ENCODE peak calls at places on chromosomes 13 and 19, in five cellular contexts. One of them, this sample, is unnamed.

GRCh38 chr19:21314676-21315075 is 14.5 kb downstream of the ZNF708 start:
- DNase-seq in lower leg skin: no peak
- DNase-seq in NB4: peak; percentile 12
- DNase-seq in stomach: no peak
- DNase-seq in fibroblast of pulmonary artery: peak; percentile 43
- DNase-seq in this sample: no peak

GRCh38 chr13:43031881-43032280 is 8.5 kb downstream of the DNAJC15 start:
- DNase-seq in lower leg skin: no peak
- DNase-seq in NB4: peak; percentile 56
- DNase-seq in stomach: no peak
- DNase-seq in fibroblast of pulmonary artery: peak; percentile 39
- DNase-seq in this sample: no peak

GRCh38 chr13:73096173-73097117 is 37.6 kb downstream of the KLF5 start:
- DNase-seq in lower leg skin: no peak
- DNase-seq in NB4: no peak
- DNase-seq in stomach: no peak
- DNase-seq in fibroblast of pulmonary artery: no peak
- DNase-seq in this sample: no peak

GRCh38 chr13:32229443-32229842 is 85.7 kb downstream of the ZAR1L start:
- DNase-seq in lower leg skin: no peak
- DNase-seq in NB4: no peak
- DNase-seq in stomach: no peak
- DNase-seq in fibroblast of pulmonary artery: no peak
- DNase-seq in this sample: no peak

GRCh38 chr19:21141787-21142464 is at the start of gene ZNF431:
- DNase-seq in lower leg skin: peak; percentile 98
- DNase-seq in NB4: peak; percentile 97
- DNase-seq in stomach: peak; percentile 91
- DNase-seq in fibroblast of pulmonary artery: peak; percentile 94
- DNase-seq in this sample: peak; percentile 96

GRCh38 chr13:81686877-81687276 is 1346.0 kb upstream of the SPRY2 start:
- DNase-seq in lower leg skin: no peak
- DNase-seq in NB4: no peak
- DNase-seq in stomach: no peak
- DNase-seq in fibroblast of pulmonary artery: peak; percentile 0
- DNase-seq in this sample: no peak

GRCh38 chr13:93265800-93266199 is 39.2 kb downstream of the GPC6 start:
- DNase-seq in lower leg skin: no peak
- DNase-seq in NB4: no peak
- DNase-seq in stomach: no peak
- DNase-seq in fibroblast of pulmonary artery: no peak
- DNase-seq in this sample: no peak

GRCh38 chr19:16876904-16877361 is 11.9 kb upstream of the F2RL3 start:
- DNase-seq in lower leg skin: no peak
- DNase-seq in NB4: peak; percentile 69
- DNase-seq in stomach: no peak
- DNase-seq in fibroblast of pulmonary artery: no peak
- DNase-seq in this sample: no peak

GRCh38 chr13:77737583-77738200 is 40.2 kb downstream of the SLAIN1 start:
- DNase-seq in lower leg skin: no peak
- DNase-seq in NB4: no peak
- DNase-seq in stomach: no peak
- DNase-seq in fibroblast of pulmonary artery: no peak
- DNase-seq in this sample: no peak

GRCh38 chr19:31100945-31101344 is 248.3 kb downstream of the TSHZ3 start:
- DNase-seq in lower leg skin: no peak
- DNase-seq in NB4: no peak
- DNase-seq in stomach: no peak
- DNase-seq in fibroblast of pulmonary artery: no peak
- DNase-seq in this sample: no peak

GRCh38 chr19:44585371-44586141 is 27.8 kb upstream of the IGSF23 start:
- DNase-seq in lower leg skin: peak; percentile 32
- DNase-seq in NB4: peak; percentile 7
- DNase-seq in stomach: no peak
- DNase-seq in fibroblast of pulmonary artery: peak; percentile 61
- DNase-seq in this sample: no peak

GRCh38 chr13:50707533-50708096 is 135.9 kb downstream of the DLEU7 start:
- DNase-seq in lower leg skin: no peak
- DNase-seq in NB4: peak; percentile 36
- DNase-seq in stomach: no peak
- DNase-seq in fibroblast of pulmonary artery: no peak
- DNase-seq in this sample: no peak

GRCh38 chr13:31965361-31966066 is 66.1 kb upstream of the FRY start:
- DNase-seq in lower leg skin: no peak
- DNase-seq in NB4: no peak
- DNase-seq in stomach: no peak
- DNase-seq in fibroblast of pulmonary artery: peak; percentile 81
- DNase-seq in this sample: no peak

GRCh38 chr19:33194884-33195710 is 967 bp downstream of the LRP3 start:
- DNase-seq in lower leg skin: no peak
- DNase-seq in NB4: peak; percentile 49
- DNase-seq in stomach: peak; percentile 34
- DNase-seq in fibroblast of pulmonary artery: peak; percentile 53
- DNase-seq in this sample: no peak

GRCh38 chr13:74570046-74570445 is 435.8 kb upstream of the KLF12 start:
- DNase-seq in lower leg skin: no peak
- DNase-seq in NB4: no peak
- DNase-seq in stomach: no peak
- DNase-seq in fibroblast of pulmonary artery: no peak
- DNase-seq in this sample: no peak

GRCh38 chr19:42271045-42271419 is 2.0 kb downstream of the CIC start:
- DNase-seq in lower leg skin: no peak
- DNase-seq in NB4: no peak
- DNase-seq in stomach: no peak
- DNase-seq in fibroblast of pulmonary artery: no peak
- DNase-seq in this sample: no peak

GRCh38 chr19:18160792-18161690 is 8.1 kb downstream of the PIK3R2 start:
- DNase-seq in lower leg skin: peak; percentile 94
- DNase-seq in NB4: peak; percentile 69
- DNase-seq in stomach: peak; percentile 87
- DNase-seq in fibroblast of pulmonary artery: peak; percentile 57
- DNase-seq in this sample: no peak

GRCh38 chr13:51869921-51870320 is 8.2 kb downstream of the CCDC70 start:
- DNase-seq in lower leg skin: no peak
- DNase-seq in NB4: no peak
- DNase-seq in stomach: no peak
- DNase-seq in fibroblast of pulmonary artery: no peak
- DNase-seq in this sample: no peak

GRCh38 chr19:18865973-18866799 is 29.8 kb downstream of the CERS1 start:
- DNase-seq in lower leg skin: no peak
- DNase-seq in NB4: peak; percentile 68
- DNase-seq in stomach: peak; percentile 67
- DNase-seq in fibroblast of pulmonary artery: peak; percentile 54
- DNase-seq in this sample: no peak

GRCh38 chr19:41746593-41747227 is 8.6 kb upstream of the CEACAM6 start:
- DNase-seq in lower leg skin: peak; percentile 49
- DNase-seq in NB4: peak; percentile 64
- DNase-seq in stomach: peak; percentile 73
- DNase-seq in fibroblast of pulmonary artery: peak; percentile 60
- DNase-seq in this sample: no peak

GRCh38 chr13:33536639-33537425 is 251.3 kb upstream of the STARD13 start:
- DNase-seq in lower leg skin: no peak
- DNase-seq in NB4: no peak
- DNase-seq in stomach: no peak
- DNase-seq in fibroblast of pulmonary artery: no peak
- DNase-seq in this sample: no peak

GRCh38 chr19:2016041-2016807 is 710 bp upstream of the BTBD2 start:
- DNase-seq in lower leg skin: peak; percentile 93
- DNase-seq in NB4: peak; percentile 57
- DNase-seq in stomach: peak; percentile 69
- DNase-seq in fibroblast of pulmonary artery: peak; percentile 86
- DNase-seq in this sample: peak; percentile 80

GRCh38 chr19:38303517-38304351 is at the start of gene C19orf33:
- DNase-seq in lower leg skin: peak; percentile 92
- DNase-seq in NB4: no peak
- DNase-seq in stomach: peak; percentile 88
- DNase-seq in fibroblast of pulmonary artery: no peak
- DNase-seq in this sample: no peak

GRCh38 chr19:38306236-38306635 is 2.2 kb downstream of the C19orf33 start:
- DNase-seq in lower leg skin: no peak
- DNase-seq in NB4: no peak
- DNase-seq in stomach: no peak
- DNase-seq in fibroblast of pulmonary artery: no peak
- DNase-seq in this sample: no peak

GRCh38 chr19:38307076-38307475 is 3.0 kb downstream of the C19orf33 start:
- DNase-seq in lower leg skin: no peak
- DNase-seq in NB4: no peak
- DNase-seq in stomach: no peak
- DNase-seq in fibroblast of pulmonary artery: no peak
- DNase-seq in this sample: no peak

GRCh38 chr19:38304866-38305429 is 897 bp downstream of the C19orf33 start:
- DNase-seq in lower leg skin: no peak
- DNase-seq in NB4: no peak
- DNase-seq in stomach: peak; percentile 93
- DNase-seq in fibroblast of pulmonary artery: no peak
- DNase-seq in this sample: no peak

DNA sequence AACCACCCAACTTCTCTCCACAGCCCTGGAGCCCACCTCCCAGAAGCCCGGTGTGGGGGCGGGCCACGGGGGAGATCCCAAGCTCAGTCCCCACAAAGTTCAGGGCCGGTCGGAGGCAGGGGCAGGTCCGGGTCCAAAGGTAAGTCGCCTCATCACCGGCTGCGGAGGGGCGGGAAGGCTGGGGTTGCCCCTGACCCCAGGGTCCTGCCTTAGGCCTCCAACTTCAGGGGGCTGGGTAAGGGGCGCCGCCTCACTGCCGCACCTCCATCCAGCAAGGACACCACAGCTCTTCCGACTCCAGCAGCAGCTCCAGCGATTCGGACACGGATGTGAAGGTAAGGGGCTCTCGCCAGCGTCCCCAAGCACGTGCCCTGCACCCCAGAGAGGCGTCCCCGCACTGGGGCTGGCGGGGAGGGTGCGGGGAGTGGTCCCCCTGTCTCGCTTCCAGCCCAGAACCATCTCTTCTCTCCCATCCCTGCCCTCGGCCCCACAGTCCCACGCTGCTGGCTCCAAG is 358 bp downstream of the C19orf33 start:
- DNase-seq in lower leg skin: no peak
- DNase-seq in NB4: no peak
- DNase-seq in stomach: no peak
- DNase-seq in fibroblast of pulmonary artery: no peak
- DNase-seq in this sample: no peak
- H3K4me3 ChIP-seq in lower leg skin: no peak overlapping the region
- H3K4me3 ChIP-seq in NB4: no peak overlapping the region
- H3K4me3 ChIP-seq in stomach: peak overlapping the region; percentile 26
- H3K4me3 ChIP-seq in fibroblast of pulmonary artery: no peak overlapping the region
- H3K4me3 ChIP-seq in this sample: no peak overlapping the region

DNA sequence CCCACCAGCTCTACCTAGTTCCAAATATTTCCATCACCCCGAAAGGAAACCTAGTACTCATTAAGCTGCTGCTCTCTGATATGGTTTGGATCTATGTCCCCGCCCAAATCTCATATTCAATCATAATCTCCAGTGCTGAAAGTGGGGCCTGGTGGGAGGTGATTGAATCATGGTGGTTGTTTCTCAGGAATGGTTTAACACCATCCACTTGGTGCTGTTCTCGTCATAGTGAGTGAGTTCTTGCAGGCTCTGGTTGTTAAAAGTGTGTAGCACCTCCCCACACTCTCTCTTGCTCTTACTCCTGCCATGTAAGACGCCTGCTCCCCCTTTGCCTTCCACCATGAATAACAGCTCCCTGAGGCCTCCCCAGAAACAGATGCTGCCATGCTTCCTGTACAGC is 43.4 kb upstream of the MED4 start:
- DNase-seq in lower leg skin: no peak
- DNase-seq in NB4: no peak
- DNase-seq in stomach: no peak
- DNase-seq in fibroblast of pulmonary artery: no peak
- DNase-seq in this sample: no peak
- TF ChIP-seq CTCF in lower leg skin: no peak
- TF ChIP-seq CTCF in NB4: no peak
- TF ChIP-seq CTCF in stomach: no peak
- TF ChIP-seq CTCF in fibroblast of pulmonary artery: no peak
- TF ChIP-seq CTCF in this sample: no peak

DNA sequence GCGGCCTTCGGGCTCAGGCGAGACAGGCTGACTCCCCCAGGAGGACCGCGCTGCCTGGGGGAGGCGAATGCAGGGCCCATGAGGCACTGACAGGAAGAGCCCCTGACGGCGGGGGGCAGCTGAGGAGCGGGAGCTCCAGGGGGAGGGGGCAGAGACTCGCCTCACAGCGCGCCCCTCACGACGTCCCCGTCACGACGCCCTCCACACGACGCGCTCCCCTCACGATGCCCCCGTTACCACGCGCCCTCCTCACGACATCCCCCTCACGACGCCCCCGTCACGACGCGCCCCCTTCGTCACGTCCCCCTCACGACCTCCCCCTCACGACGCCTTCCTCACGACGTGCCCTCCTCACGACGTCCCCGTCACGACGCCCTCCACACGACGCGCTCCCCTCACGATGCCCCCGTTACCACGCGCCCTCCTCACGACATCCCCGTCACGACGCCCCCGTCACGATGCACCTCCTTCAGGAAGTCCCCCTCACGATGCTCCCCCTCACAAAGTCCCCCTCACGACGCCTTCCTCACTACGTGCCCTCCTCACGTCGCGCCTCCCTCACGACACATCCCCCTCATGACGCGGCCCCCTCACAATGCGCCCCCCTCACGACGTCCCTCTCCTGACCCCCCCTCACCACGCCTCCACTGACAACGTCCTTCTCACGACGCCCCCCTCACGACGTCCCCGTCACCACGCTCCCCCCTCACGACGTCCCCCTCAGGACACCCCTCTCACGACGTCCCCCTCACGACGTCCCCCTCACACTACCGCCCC is 99.6 kb downstream of the ING1 start:
- DNase-seq in lower leg skin: peak; percentile 62
- DNase-seq in NB4: no peak
- DNase-seq in stomach: no peak
- DNase-seq in fibroblast of pulmonary artery: no peak
- DNase-seq in this sample: no peak
- H3K4me3 ChIP-seq in lower leg skin: no peak overlapping the region
- H3K4me3 ChIP-seq in NB4: no peak overlapping the region
- H3K4me3 ChIP-seq in stomach: peak overlapping the region; percentile 30
- H3K4me3 ChIP-seq in fibroblast of pulmonary artery: peak overlapping the region; percentile 45
- H3K4me3 ChIP-seq in this sample: peak overlapping the region; percentile 37

GRCh38 chr13:100694722-100695644 is 20.4 kb upstream of the TMTC4 start:
- DNase-seq in lower leg skin: peak; percentile 62
- DNase-seq in NB4: peak; percentile 31
- DNase-seq in stomach: peak; percentile 53
- DNase-seq in fibroblast of pulmonary artery: peak; percentile 93
- DNase-seq in this sample: no peak
- TF ChIP-seq CTCF in lower leg skin: no peak
- TF ChIP-seq CTCF in NB4: peak; percentile 65
- TF ChIP-seq CTCF in stomach: no peak
- TF ChIP-seq CTCF in fibroblast of pulmonary artery: peak; percentile 85
- TF ChIP-seq CTCF in this sample: peak; percentile 50

GRCh38 chr13:113034451-113035208 is 65.6 kb downstream of the MCF2L start:
- DNase-seq in lower leg skin: no peak
- DNase-seq in NB4: peak; percentile 26
- DNase-seq in stomach: peak; percentile 38
- DNase-seq in fibroblast of pulmonary artery: peak; percentile 70
- DNase-seq in this sample: peak; percentile 71
- H3K4me3 ChIP-seq in lower leg skin: no peak overlapping the region
- H3K4me3 ChIP-seq in NB4: no peak overlapping the region
- H3K4me3 ChIP-seq in stomach: no peak overlapping the region
- H3K4me3 ChIP-seq in fibroblast of pulmonary artery: no peak overlapping the region
- H3K4me3 ChIP-seq in this sample: no peak overlapping the region

This sample was measured in right atrium auricular region.